ENCODE peak calls at places on chromosomes 3 and 15, in five cellular contexts. T is heart right ventricle, C is GM20000, Z is GM12864, N is cardiac fibroblast. M is an unnamed sample.

GRCh38 chr3:45975696-45976095 is 19.9 kb downstream of the FYCO1 start:
- DNase-seq in T (no peak), C (no peak), Z (no peak), N (no peak), M (no peak)

GRCh38 chr15:76311071-76311956 is at the start of gene ETFA:
- DNase-seq in T (peak), C (peak), Z (peak), N (peak), M (peak)

GRCh38 chr15:37135225-37135624 is 34.9 kb upstream of the MEIS2 start:
- DNase-seq in T (no peak), C (no peak), Z (no peak), N (no peak), M (no peak)

GRCh38 chr15:96333194-96334016 is 2.9 kb downstream of the NR2F2 start:
- DNase-seq in T (no peak), C (peak), Z (no peak), N (peak), M (no peak)

GRCh38 chr3:103085465-103085864 is 650.6 kb downstream of the ZPLD1 start:
- DNase-seq in T (no peak), C (no peak), Z (no peak), N (no peak), M (no peak)

GRCh38 chr15:66615175-66615495 is 49.3 kb upstream of the LCTL start:
- DNase-seq in T (no peak), C (no peak), Z (no peak), N (no peak), M (no peak)

GRCh38 chr3:177602601-177603136 is 405.4 kb upstream of the TBL1XR1 start:
- DNase-seq in T (no peak), C (no peak), Z (no peak), N (no peak), M (no peak)

GRCh38 chr15:78201281-78202190 is 32.8 kb downstream of the ACSBG1 start:
- DNase-seq in T (no peak), C (no peak), Z (no peak), N (no peak), M (no peak)

GRCh38 chr3:157232146-157232545 is 72.2 kb upstream of the CCNL1 start:
- DNase-seq in T (no peak), C (no peak), Z (no peak), N (no peak), M (no peak)

GRCh38 chr3:59245879-59246501 is 196.2 kb upstream of the CFAP20DC start:
- DNase-seq in T (no peak), C (no peak), Z (no peak), N (peak), M (no peak)

GRCh38 chr3:159031280-159031679 is 229.4 kb downstream of the MFSD1 start:
- DNase-seq in T (no peak), C (no peak), Z (no peak), N (no peak), M (no peak)

GRCh38 chr3:16477501-16477900 is 36.0 kb downstream of the RFTN1 start:
- DNase-seq in T (no peak), C (no peak), Z (no peak), N (no peak), M (no peak)

GRCh38 chr3:15049584-15049983 is 15.5 kb downstream of the MRPS25 start:
- DNase-seq in T (no peak), C (no peak), Z (no peak), N (no peak), M (no peak)

GRCh38 chr3:141926929-141927328 is 50.5 kb downstream of the ATP1B3 start:
- DNase-seq in T (no peak), C (no peak), Z (no peak), N (no peak), M (no peak)

GRCh38 chr3:184229424-184230080 is at the start of gene VWA5B2:
- DNase-seq in T (peak), C (peak), Z (no peak), N (peak), M (no peak)

GRCh38 chr3:10456981-10457380 is 48.4 kb downstream of the ATP2B2 start:
- DNase-seq in T (no peak), C (no peak), Z (no peak), N (no peak), M (no peak)

GRCh38 chr3:133868166-133868565 is 27.5 kb downstream of the RAB6B start:
- DNase-seq in T (peak), C (no peak), Z (no peak), N (no peak), M (no peak)

GRCh38 chr15:35533130-35534110 is 12.5 kb downstream of the DPH6 start:
- DNase-seq in T (no peak), C (no peak), Z (no peak), N (peak), M (no peak)

GRCh38 chr15:43775411-43775965 is 1.3 kb downstream of the ELL3 start:
- DNase-seq in T (no peak), C (no peak), Z (no peak), N (no peak), M (no peak)

GRCh38 chr3:142315083-142315482 is 89.7 kb upstream of the GK5 start:
- DNase-seq in T (no peak), C (no peak), Z (no peak), N (peak), M (no peak)

GRCh38 chr15:95086543-95087252 is 855.3 kb downstream of the MCTP2 start:
- DNase-seq in T (no peak), C (no peak), Z (no peak), N (peak), M (no peak)

GRCh38 chr3:181326637-181327223 is 337.2 kb upstream of the DNAJC19 start:
- DNase-seq in T (no peak), C (peak), Z (no peak), N (peak), M (no peak)

GRCh38 chr15:36661042-36661441 is 81.6 kb downstream of the CDIN1 start:
- DNase-seq in T (no peak), C (no peak), Z (no peak), N (no peak), M (no peak)

GRCh38 chr3:177102526-177102925 is 94.8 kb downstream of the TBL1XR1 start:
- DNase-seq in T (no peak), C (no peak), Z (no peak), N (peak), M (no peak)

GRCh38 chr3:15520185-15520584 is 1.3 kb downstream of the COLQ start:
- DNase-seq in T (no peak), C (no peak), Z (no peak), N (no peak), M (no peak)

GRCh38 chr3:57872606-57873005 is 116.5 kb downstream of the SLMAP start:
- DNase-seq in T (no peak), C (no peak), Z (no peak), N (peak), M (no peak)

GRCh38 chr3:15983232-15983631 is 185.5 kb upstream of the ANKRD28 start:
- DNase-seq in T (no peak), C (no peak), Z (no peak), N (peak), M (no peak)

GRCh38 chr3:55416381-55416821 is 70.7 kb downstream of the WNT5A start:
- DNase-seq in T (no peak), C (no peak), Z (no peak), N (peak), M (no peak)

GRCh38 chr3:158743664-158744566 is 11.7 kb upstream of the RARRES1 start:
- DNase-seq in T (no peak), C (no peak), Z (no peak), N (no peak), M (no peak)

GRCh38 chr3:175434591-175434990 is 575.5 kb downstream of the NAALADL2 start:
- DNase-seq in T (no peak), C (no peak), Z (no peak), N (no peak), M (no peak)

GRCh38 chr3:122021037-122021436 is 1.0 kb downstream of the ILDR1 start:
- DNase-seq in T (no peak), C (no peak), Z (no peak), N (no peak), M (no peak)

GRCh38 chr3:41111011-41111410 is 88.3 kb upstream of the CTNNB1 start:
- DNase-seq in T (no peak), C (no peak), Z (no peak), N (no peak), M (no peak)

GRCh38 chr3:17360991-17361390 is 381.4 kb downstream of the TBC1D5 start:
- DNase-seq in T (no peak), C (no peak), Z (no peak), N (no peak), M (no peak)

GRCh38 chr3:19139863-19140262 is 8.4 kb upstream of the KCNH8 start:
- DNase-seq in T (no peak), C (no peak), Z (no peak), N (no peak), M (no peak)

GRCh38 chr3:86990171-86990733 is 697 bp downstream of the VGLL3 start:
- DNase-seq in T (no peak), C (peak), Z (no peak), N (no peak), M (no peak)

GRCh38 chr3:86991840-86992430 is 986 bp upstream of the VGLL3 start:
- DNase-seq in T (no peak), C (no peak), Z (no peak), N (no peak), M (no peak)

GRCh38 chr3:86989611-86990010 is 1.3 kb downstream of the VGLL3 start:
- DNase-seq in T (no peak), C (no peak), Z (no peak), N (peak), M (no peak)

GRCh38 chr3:86990734-86991481 is at the start of gene VGLL3:
- DNase-seq in T (peak), C (peak), Z (no peak), N (peak), M (no peak)

GRCh38 chr3:86991482-86991815 is 500 bp upstream of the VGLL3 start:
- DNase-seq in T (no peak), C (no peak), Z (no peak), N (no peak), M (no peak)
- TF ChIP-seq CTCF in T (no peak), C (no peak), Z (no peak), N (no peak), M (no peak)

DNA sequence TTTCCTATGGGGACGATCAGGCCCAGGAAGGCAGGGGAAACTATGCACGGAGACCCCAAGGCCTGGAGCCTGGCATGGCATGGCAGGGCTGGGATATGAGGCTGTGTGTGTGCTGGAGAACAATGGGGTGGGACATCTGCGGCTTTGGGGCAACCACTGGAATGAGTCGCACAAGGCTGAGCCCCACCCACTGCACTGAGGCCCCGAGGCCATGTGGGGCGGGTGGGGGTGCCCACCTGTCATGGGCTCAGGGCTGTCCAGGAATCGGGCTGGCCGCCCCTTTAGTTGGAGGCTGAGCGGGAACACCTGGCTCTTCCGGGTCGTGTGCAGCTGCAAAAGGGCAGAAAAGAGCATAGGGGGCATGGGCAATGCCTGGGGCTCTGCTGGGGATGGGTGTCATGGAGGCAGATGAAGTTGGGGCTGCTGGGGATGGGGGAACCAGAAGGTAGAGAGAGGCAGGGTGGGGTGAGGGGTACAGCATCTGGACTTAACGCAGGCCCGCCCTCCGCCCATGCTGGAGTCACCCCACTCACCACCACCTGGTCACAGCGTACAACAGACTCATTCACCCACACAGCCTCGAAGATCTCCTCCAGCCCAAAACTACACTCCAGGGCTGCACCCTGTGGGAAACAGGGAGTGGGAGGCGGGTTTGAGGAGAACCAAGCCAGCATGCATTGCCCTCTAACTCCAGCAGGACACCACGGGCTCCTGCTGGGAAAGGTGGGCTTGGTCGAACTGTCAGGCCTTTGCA is 31.1 kb downstream of the PLXND1 start:
- DNase-seq in T (no peak), C (no peak), Z (no peak), N (no peak), M (no peak)
- TF ChIP-seq CTCF in T (no peak), C (no peak), Z (no peak), N (no peak), M (no peak)

GRCh38 chr3:139455855-139456254 is 20.5 kb downstream of the RBP2 start:
- DNase-seq in T (no peak), C (no peak), Z (no peak), N (no peak), M (no peak)
- TF ChIP-seq CTCF in T (peak), C (no peak), Z (no peak), N (peak), M (no peak)

GRCh38 chr3:129608087-129608935 is 1.8 kb upstream of the PLXND1 start:
- DNase-seq in T (peak), C (no peak), Z (no peak), N (peak), M (no peak)
- TF ChIP-seq CTCF in T (peak), C (no peak), Z (no peak), N (peak), M (no peak)

DNA sequence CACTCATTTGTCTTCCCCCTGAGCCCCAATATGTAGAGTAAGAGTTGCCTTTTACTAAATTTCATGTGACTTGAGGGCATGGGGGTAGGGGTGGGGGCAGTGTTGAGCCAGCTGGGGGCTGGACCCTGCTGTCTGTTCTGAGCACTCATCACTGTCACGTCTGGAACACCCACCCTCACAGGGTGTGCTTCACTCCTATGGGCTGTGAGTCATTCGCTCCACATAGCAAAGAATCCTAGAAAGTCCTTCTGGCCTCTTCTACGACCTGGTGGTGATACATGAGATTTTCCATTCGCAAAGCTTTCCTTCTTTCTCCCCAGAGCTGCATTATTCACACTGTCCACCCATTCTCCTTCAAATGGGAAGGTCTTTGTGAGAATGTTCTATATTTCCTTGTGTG is 43.6 kb upstream of the MGLL start:
- DNase-seq in T (no peak), C (no peak), Z (no peak), N (peak), M (no peak)
- TF ChIP-seq CTCF in T (no peak), C (no peak), Z (no peak), N (peak), M (no peak)

DNA sequence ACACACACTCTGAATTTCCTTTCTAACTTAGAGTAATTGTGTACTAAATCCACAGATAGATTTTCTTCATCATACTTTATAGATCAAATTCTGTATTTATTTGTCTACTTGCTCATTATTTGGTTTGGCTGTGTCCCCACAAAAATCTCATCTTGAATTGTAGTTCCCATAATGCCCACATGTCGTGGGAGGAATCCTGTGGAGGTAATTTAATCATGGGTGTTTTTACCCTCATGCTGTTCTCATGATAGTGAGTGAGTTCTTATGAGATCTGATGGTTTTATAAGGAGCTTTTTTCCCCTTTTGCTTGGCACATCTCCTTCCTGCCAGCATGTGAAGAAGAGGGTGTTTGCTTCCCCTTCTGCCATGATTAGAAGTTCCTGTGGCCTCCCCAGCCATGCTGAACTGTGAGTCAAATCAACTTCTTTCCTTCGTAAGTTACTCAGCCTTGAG is 198.3 kb upstream of the TGFBR2 start:
- DNase-seq in T (no peak), C (no peak), Z (no peak), N (no peak), M (no peak)
- TF ChIP-seq CTCF in T (no peak), C (no peak), Z (no peak), N (peak), M (no peak)

DNA sequence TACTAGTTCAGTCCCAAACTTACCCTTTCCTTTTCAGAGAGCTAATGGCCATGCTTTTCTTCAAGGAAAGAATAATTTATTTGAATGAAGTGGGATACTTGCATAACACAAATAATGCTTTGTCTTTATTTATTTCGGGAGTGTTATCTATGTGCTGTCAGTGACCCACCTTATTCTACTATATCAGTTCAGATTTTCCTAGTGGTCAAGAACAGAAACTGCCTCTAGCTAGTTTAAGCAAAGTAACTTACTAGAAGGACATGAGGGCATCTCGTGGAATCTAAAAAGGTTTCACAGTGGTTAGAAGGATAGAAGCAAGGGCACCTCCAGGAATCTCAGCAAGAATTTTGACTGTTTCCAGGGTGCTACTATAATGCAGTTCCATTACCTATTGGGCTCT is 3.8 kb upstream of the TIMMDC1 start:
- DNase-seq in T (no peak), C (no peak), Z (no peak), N (no peak), M (no peak)
- TF ChIP-seq CTCF in T (no peak), C (no peak), Z (peak), N (no peak), M (no peak)

M was measured in omental fat pad.